ENCODE peak calls at places on chromosome 17, in six cellular contexts. One of them, this sample, is unnamed.
A peak's percentile ranks its signal among the peaks of the same experiment; 100 is the strongest.

GRCh38 chr17:39922006-39922405 is 3.6 kb upstream of the GSDMB start:
- DNase-seq in psoas muscle: no peak
- DNase-seq in AG09309: no peak
- DNase-seq in left ventricle myocardium inferior: no peak
- DNase-seq in fibroblast of pulmonary artery: no peak
- DNase-seq in IMR-90: no peak
- DNase-seq in this sample: no peak

GRCh38 chr17:38585056-38585804 is 20.5 kb downstream of the SRCIN1 start:
- DNase-seq in psoas muscle: no peak
- DNase-seq in left ventricle myocardium inferior: no peak
- DNase-seq in AG09309: no peak
- DNase-seq in fibroblast of pulmonary artery: no peak
- DNase-seq in IMR-90: no peak
- DNase-seq in this sample: no peak

GRCh38 chr17:54544239-54544638 is 356.4 kb upstream of the TOM1L1 start:
- DNase-seq in AG09309: no peak
- DNase-seq in IMR-90: no peak
- DNase-seq in psoas muscle: no peak
- DNase-seq in fibroblast of pulmonary artery: no peak
- DNase-seq in left ventricle myocardium inferior: no peak
- DNase-seq in this sample: no peak

GRCh38 chr17:82080048-82080788 is 14.6 kb upstream of the DUS1L start:
- DNase-seq in left ventricle myocardium inferior: no peak
- DNase-seq in IMR-90: no peak
- DNase-seq in fibroblast of pulmonary artery: no peak
- DNase-seq in AG09309: no peak
- DNase-seq in psoas muscle: peak; percentile 52
- DNase-seq in this sample: no peak

GRCh38 chr17:51260960-51261958 is 913 bp downstream of the UTP18 start:
- DNase-seq in IMR-90: no peak
- DNase-seq in left ventricle myocardium inferior: peak; percentile 57
- DNase-seq in AG09309: no peak
- DNase-seq in psoas muscle: peak; percentile 84
- DNase-seq in fibroblast of pulmonary artery: peak; percentile 27
- DNase-seq in this sample: peak; percentile 47

GRCh38 chr17:36901506-36901905 is 35.8 kb upstream of the LHX1 start:
- DNase-seq in psoas muscle: no peak
- DNase-seq in fibroblast of pulmonary artery: peak; percentile 26
- DNase-seq in AG09309: no peak
- DNase-seq in left ventricle myocardium inferior: no peak
- DNase-seq in IMR-90: peak; percentile 33
- DNase-seq in this sample: no peak

GRCh38 chr17:56710986-56711385 is 117.5 kb downstream of the NOG start:
- DNase-seq in fibroblast of pulmonary artery: no peak
- DNase-seq in IMR-90: no peak
- DNase-seq in left ventricle myocardium inferior: no peak
- DNase-seq in psoas muscle: no peak
- DNase-seq in AG09309: no peak
- DNase-seq in this sample: no peak

GRCh38 chr17:28379814-28380571 is 8.5 kb downstream of the SARM1 start:
- DNase-seq in AG09309: peak; percentile 73
- DNase-seq in IMR-90: peak; percentile 57
- DNase-seq in fibroblast of pulmonary artery: peak; percentile 75
- DNase-seq in left ventricle myocardium inferior: no peak
- DNase-seq in psoas muscle: no peak
- DNase-seq in this sample: no peak

GRCh38 chr17:17540935-17541639 is 44.9 kb upstream of the RASD1 start:
- DNase-seq in IMR-90: no peak
- DNase-seq in AG09309: no peak
- DNase-seq in fibroblast of pulmonary artery: no peak
- DNase-seq in left ventricle myocardium inferior: no peak
- DNase-seq in psoas muscle: peak; percentile 42
- DNase-seq in this sample: no peak

GRCh38 chr17:16962804-16963203 is 9.1 kb downstream of the TNFRSF13B start:
- DNase-seq in AG09309: no peak
- DNase-seq in IMR-90: no peak
- DNase-seq in left ventricle myocardium inferior: no peak
- DNase-seq in psoas muscle: no peak
- DNase-seq in fibroblast of pulmonary artery: no peak
- DNase-seq in this sample: no peak

GRCh38 chr17:35147313-35147982 is at the start of gene UNC45B:
- DNase-seq in left ventricle myocardium inferior: peak; percentile 69
- DNase-seq in psoas muscle: peak; percentile 88
- DNase-seq in AG09309: no peak
- DNase-seq in fibroblast of pulmonary artery: no peak
- DNase-seq in IMR-90: no peak
- DNase-seq in this sample: no peak

GRCh38 chr17:20179031-20179430 is 169.9 kb downstream of the SPECC1 start:
- DNase-seq in left ventricle myocardium inferior: no peak
- DNase-seq in psoas muscle: no peak
- DNase-seq in fibroblast of pulmonary artery: no peak
- DNase-seq in AG09309: no peak
- DNase-seq in IMR-90: no peak
- DNase-seq in this sample: no peak

GRCh38 chr17:63436523-63437110 is 9.5 kb downstream of the CYB561 start:
- DNase-seq in psoas muscle: peak; percentile 63
- DNase-seq in AG09309: no peak
- DNase-seq in IMR-90: no peak
- DNase-seq in fibroblast of pulmonary artery: peak; percentile 56
- DNase-seq in left ventricle myocardium inferior: no peak
- DNase-seq in this sample: no peak

GRCh38 chr17:76696763-76697701 is 13.7 kb downstream of the MXRA7 start:
- DNase-seq in AG09309: no peak
- DNase-seq in IMR-90: no peak
- DNase-seq in left ventricle myocardium inferior: peak; percentile 73
- DNase-seq in psoas muscle: peak; percentile 88
- DNase-seq in fibroblast of pulmonary artery: peak; percentile 81
- DNase-seq in this sample: no peak
- H3K4me3 ChIP-seq in AG09309: no peak overlapping the region
- H3K4me3 ChIP-seq in IMR-90: no peak overlapping the region
- H3K4me3 ChIP-seq in left ventricle myocardium inferior: peak overlapping the region; percentile 30
- H3K4me3 ChIP-seq in psoas muscle: no peak overlapping the region
- H3K4me3 ChIP-seq in fibroblast of pulmonary artery: no peak overlapping the region
- H3K4me3 ChIP-seq in this sample: peak overlapping the region; percentile 14

GRCh38 chr17:80676564-80676963 is 131.9 kb downstream of the RPTOR start:
- DNase-seq in psoas muscle: no peak
- DNase-seq in fibroblast of pulmonary artery: no peak
- DNase-seq in left ventricle myocardium inferior: no peak
- DNase-seq in IMR-90: no peak
- DNase-seq in AG09309: no peak
- DNase-seq in this sample: no peak

GRCh38 chr17:80678621-80679020 is 134.0 kb downstream of the RPTOR start:
- DNase-seq in psoas muscle: no peak
- DNase-seq in IMR-90: peak; percentile 91
- DNase-seq in fibroblast of pulmonary artery: peak; percentile 53
- DNase-seq in left ventricle myocardium inferior: no peak
- DNase-seq in AG09309: peak; percentile 47
- DNase-seq in this sample: no peak

GRCh38 chr17:80677214-80677756 is 132.6 kb downstream of the RPTOR start:
- DNase-seq in fibroblast of pulmonary artery: no peak
- DNase-seq in psoas muscle: no peak
- DNase-seq in IMR-90: no peak
- DNase-seq in AG09309: no peak
- DNase-seq in left ventricle myocardium inferior: no peak
- DNase-seq in this sample: no peak

GRCh38 chr17:80675451-80676095 is 130.9 kb downstream of the RPTOR start:
- DNase-seq in psoas muscle: peak; percentile 35
- DNase-seq in left ventricle myocardium inferior: no peak
- DNase-seq in AG09309: no peak
- DNase-seq in fibroblast of pulmonary artery: no peak
- DNase-seq in IMR-90: no peak
- DNase-seq in this sample: no peak

DNA sequence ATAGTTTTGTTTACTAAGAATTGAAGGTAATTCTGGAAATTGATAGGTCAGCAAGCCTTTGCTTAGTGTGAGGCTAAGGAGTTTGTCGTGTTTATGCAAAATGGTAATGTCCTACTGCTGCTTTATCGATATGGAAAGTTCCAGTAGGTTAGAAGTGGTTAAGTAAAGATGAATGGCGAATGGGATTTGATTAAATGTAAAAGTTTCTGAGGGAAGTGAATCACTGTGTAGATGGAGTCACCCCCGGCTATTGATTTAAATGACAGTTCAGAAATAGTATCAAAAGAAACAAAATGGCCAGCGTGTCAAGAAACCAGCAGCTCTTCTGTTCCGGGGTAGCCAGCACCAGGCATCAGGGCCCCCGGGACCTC is 131.4 kb downstream of the RPTOR start:
- DNase-seq in psoas muscle: no peak
- DNase-seq in fibroblast of pulmonary artery: no peak
- DNase-seq in AG09309: no peak
- DNase-seq in left ventricle myocardium inferior: no peak
- DNase-seq in IMR-90: no peak
- DNase-seq in this sample: no peak
- TF ChIP-seq CTCF in psoas muscle: no peak
- TF ChIP-seq CTCF in fibroblast of pulmonary artery: no peak
- TF ChIP-seq CTCF in AG09309: no peak
- TF ChIP-seq CTCF in left ventricle myocardium inferior: no peak
- TF ChIP-seq CTCF in IMR-90: no peak
- TF ChIP-seq CTCF in this sample: no peak

GRCh38 chr17:14200354-14200753 is 36.3 kb downstream of the CDRT15 start:
- DNase-seq in left ventricle myocardium inferior: no peak
- DNase-seq in fibroblast of pulmonary artery: no peak
- DNase-seq in AG09309: no peak
- DNase-seq in IMR-90: no peak
- DNase-seq in psoas muscle: no peak
- DNase-seq in this sample: no peak

GRCh38 chr17:14201595-14201994 is 35.1 kb downstream of the CDRT15 start:
- DNase-seq in AG09309: no peak
- DNase-seq in psoas muscle: no peak
- DNase-seq in fibroblast of pulmonary artery: no peak
- DNase-seq in left ventricle myocardium inferior: no peak
- DNase-seq in IMR-90: no peak
- DNase-seq in this sample: no peak

GRCh38 chr17:14203392-14203791 is 33.3 kb downstream of the CDRT15 start:
- DNase-seq in AG09309: no peak
- DNase-seq in IMR-90: peak; percentile 8
- DNase-seq in left ventricle myocardium inferior: no peak
- DNase-seq in fibroblast of pulmonary artery: peak; percentile 14
- DNase-seq in psoas muscle: no peak
- DNase-seq in this sample: no peak

GRCh38 chr17:14202388-14203166 is 34.1 kb downstream of the CDRT15 start:
- DNase-seq in AG09309: no peak
- DNase-seq in left ventricle myocardium inferior: no peak
- DNase-seq in fibroblast of pulmonary artery: no peak
- DNase-seq in IMR-90: no peak
- DNase-seq in psoas muscle: no peak
- DNase-seq in this sample: no peak

GRCh38 chr17:14201087-14201486 is 35.6 kb downstream of the CDRT15 start:
- DNase-seq in psoas muscle: no peak
- DNase-seq in left ventricle myocardium inferior: no peak
- DNase-seq in AG09309: no peak
- DNase-seq in IMR-90: peak; percentile 8
- DNase-seq in fibroblast of pulmonary artery: peak; percentile 11
- DNase-seq in this sample: no peak
- H3K4me3 ChIP-seq in psoas muscle: no peak overlapping the region
- H3K4me3 ChIP-seq in left ventricle myocardium inferior: no peak overlapping the region
- H3K4me3 ChIP-seq in AG09309: no peak overlapping the region
- H3K4me3 ChIP-seq in IMR-90: no peak overlapping the region
- H3K4me3 ChIP-seq in fibroblast of pulmonary artery: no peak overlapping the region
- H3K4me3 ChIP-seq in this sample: no peak overlapping the region

GRCh38 chr17:1727876-1728630 is 3.5 kb downstream of the WDR81 start:
- DNase-seq in psoas muscle: peak; percentile 45
- DNase-seq in left ventricle myocardium inferior: no peak
- DNase-seq in IMR-90: no peak
- DNase-seq in AG09309: no peak
- DNase-seq in fibroblast of pulmonary artery: no peak
- DNase-seq in this sample: no peak

GRCh38 chr17:1724869-1725641 is 551 bp downstream of the WDR81 start:
- DNase-seq in IMR-90: no peak
- DNase-seq in left ventricle myocardium inferior: no peak
- DNase-seq in fibroblast of pulmonary artery: no peak
- DNase-seq in psoas muscle: peak; percentile 73
- DNase-seq in AG09309: no peak
- DNase-seq in this sample: peak; percentile 74

GRCh38 chr17:1725642-1726511 is 1.4 kb downstream of the WDR81 start:
- DNase-seq in left ventricle myocardium inferior: no peak
- DNase-seq in AG09309: no peak
- DNase-seq in IMR-90: no peak
- DNase-seq in psoas muscle: peak; percentile 56
- DNase-seq in fibroblast of pulmonary artery: no peak
- DNase-seq in this sample: no peak

GRCh38 chr17:1726626-1727257 is 2.2 kb downstream of the WDR81 start:
- DNase-seq in AG09309: no peak
- DNase-seq in left ventricle myocardium inferior: no peak
- DNase-seq in psoas muscle: peak; percentile 54
- DNase-seq in fibroblast of pulmonary artery: no peak
- DNase-seq in IMR-90: no peak
- DNase-seq in this sample: no peak

GRCh38 chr17:1727258-1727789 is 2.8 kb downstream of the WDR81 start:
- DNase-seq in psoas muscle: peak; percentile 54
- DNase-seq in fibroblast of pulmonary artery: no peak
- DNase-seq in IMR-90: no peak
- DNase-seq in AG09309: no peak
- DNase-seq in left ventricle myocardium inferior: no peak
- DNase-seq in this sample: no peak
- TF ChIP-seq CTCF in psoas muscle: no peak
- TF ChIP-seq CTCF in fibroblast of pulmonary artery: no peak
- TF ChIP-seq CTCF in IMR-90: no peak
- TF ChIP-seq CTCF in AG09309: no peak
- TF ChIP-seq CTCF in left ventricle myocardium inferior: no peak
- TF ChIP-seq CTCF in this sample: no peak

This sample was measured in tibial artery.